ENCODE peak calls at places on chromosomes 16 and 17, in four cellular contexts. X, A, T and M are unnamed samples.
A peak's percentile ranks its signal among the peaks of the same experiment; 100 is the strongest.

GRCh38 chr16:2785101-2785991 is 2.0 kb downstream of the PRSS33 start:
- DNase-seq in X (no peak), A (peak; percentile 22), T (peak; percentile 13), M (no peak)

GRCh38 chr16:27138257-27138656 is 65.1 kb upstream of the KDM8 start:
- DNase-seq in X (no peak), A (no peak), T (no peak), M (no peak)

GRCh38 chr16:19835989-19836421 is 48.6 kb downstream of the GPRC5B start:
- DNase-seq in X (no peak), A (no peak), T (no peak), M (no peak)

GRCh38 chr17:51060396-51060795 is 60.3 kb downstream of the SPAG9 start:
- DNase-seq in X (no peak), A (no peak), T (no peak), M (no peak)

GRCh38 chr17:65055280-65055707 is 1.2 kb downstream of the GNA13 start:
- DNase-seq in X (no peak), A (no peak), T (no peak), M (no peak)

GRCh38 chr17:73522696-73523095 is 121.5 kb downstream of the SDK2 start:
- DNase-seq in X (no peak), A (no peak), T (no peak), M (no peak)

GRCh38 chr16:11907160-11907970 is 8.4 kb downstream of the GSPT1 start:
- DNase-seq in X (no peak), A (no peak), T (no peak), M (no peak)

GRCh38 chr17:82942166-82943130 is 102.6 kb upstream of the ZNF750 start:
- DNase-seq in X (peak; percentile 3), A (no peak), T (no peak), M (no peak)